ENCODE peak calls at places on chromosomes 5 and 9, in nine cellular contexts. E, Y, Q, K, S, U, J, Z and H are unnamed samples.

GRCh38 chr5:39772307-39772706 is 347.5 kb upstream of the DAB2 start:
- DNase-seq in E (no peak), Y (no peak), Q (no peak), K (no peak), S (no peak), U (no peak), J (no peak), Z (no peak), H (no peak)

GRCh38 chr5:180111273-180111695 is 39.7 kb upstream of the RNF130 start:
- DNase-seq in E (no peak), Y (no peak), Q (no peak), K (no peak), S (no peak), U (no peak), J (no peak), Z (no peak), H (no peak)

GRCh38 chr5:2465383-2465782 is 286.1 kb downstream of the IRX2 start:
- DNase-seq in E (no peak), Y (no peak), Q (no peak), K (no peak), S (no peak), U (no peak), J (no peak), Z (no peak), H (no peak)

GRCh38 chr5:19734706-19735240 is 253.2 kb downstream of the CDH18 start:
- DNase-seq in E (no peak), Y (no peak), Q (no peak), K (no peak), S (no peak), U (no peak), J (no peak), Z (peak; percentile 15), H (no peak)

GRCh38 chr5:149439899-149440655 is 61.0 kb upstream of the IL17B start:
- DNase-seq in E (no peak), Y (no peak), Q (no peak), K (peak; percentile 54), S (no peak), U (peak; percentile 67), J (no peak), Z (no peak), H (no peak)

GRCh38 chr5:5658226-5658625 is 235.7 kb downstream of the ICE1 start:
- DNase-seq in E (peak; percentile 78), Y (peak; percentile 48), Q (peak; percentile 88), K (no peak), S (no peak), U (peak; percentile 70), J (no peak), Z (no peak), H (no peak)

GRCh38 chr9:126723807-126724172 is 81.0 kb upstream of the ZBTB43 start:
- DNase-seq in E (no peak), Y (no peak), Q (peak; percentile 63), K (peak; percentile 81), S (no peak), U (no peak), J (no peak), Z (no peak), H (no peak)

GRCh38 chr5:123094919-123095693 is 6.1 kb downstream of the PRDM6 start:
- DNase-seq in E (no peak), Y (no peak), Q (no peak), K (no peak), S (no peak), U (no peak), J (no peak), Z (no peak), H (no peak)

GRCh38 chr5:132233811-132234683 is 6.4 kb upstream of the P4HA2 start:
- DNase-seq in E (no peak), Y (no peak), Q (peak; percentile 39), K (no peak), S (no peak), U (no peak), J (no peak), Z (no peak), H (no peak)